ENCODE peak calls at places on chromosomes 7 and 10, in eight cellular contexts. A, T, U, V, B, Z, X and O are unnamed samples.

GRCh38 chr7:66267249-66267648 is 62.1 kb downstream of the TPST1 start:
- DNase-seq in A (peak), T (no peak), U (no peak), V (peak), B (peak), Z (no peak), X (no peak), O (no peak)

GRCh38 chr7:150515752-150516151 is 1.1 kb downstream of the GIMAP7 start:
- DNase-seq in A (no peak), T (no peak), U (no peak), V (no peak), B (no peak), Z (no peak), X (no peak), O (no peak)

GRCh38 chr10:86700851-86701617 is 32.7 kb downstream of the LDB3 start:
- DNase-seq in A (peak), T (no peak), U (no peak), V (no peak), B (no peak), Z (no peak), X (no peak), O (no peak)

GRCh38 chr7:23276381-23276780 is 22.8 kb upstream of the MALSU1 start:
- DNase-seq in A (no peak), T (no peak), U (peak), V (no peak), B (no peak), Z (no peak), X (no peak), O (no peak)

GRCh38 chr7:34069676-34070075 is 164.3 kb downstream of the BMPER start:
- DNase-seq in A (no peak), T (no peak), U (no peak), V (no peak), B (no peak), Z (no peak), X (no peak), O (no peak)

GRCh38 chr7:114082567-114082933 is 163.7 kb upstream of the PPP1R3A start:
- DNase-seq in A (no peak), T (no peak), U (no peak), V (no peak), B (no peak), Z (no peak), X (no peak), O (no peak)

GRCh38 chr7:128924706-128925588 is 12.8 kb upstream of the IRF5 start:
- DNase-seq in A (no peak), T (no peak), U (no peak), V (no peak), B (no peak), Z (no peak), X (no peak), O (no peak)

GRCh38 chr10:33215154-33215553 is 119.3 kb downstream of the NRP1 start:
- DNase-seq in A (no peak), T (no peak), U (no peak), V (no peak), B (no peak), Z (no peak), X (no peak), O (no peak)

GRCh38 chr10:110643670-110644597 is at the start of gene RBM20:
- DNase-seq in A (no peak), T (no peak), U (no peak), V (peak), B (no peak), Z (peak), X (no peak), O (no peak)

GRCh38 chr10:35486297-35486991 is 118.7 kb upstream of the GJD4 start:
- DNase-seq in A (no peak), T (no peak), U (no peak), V (no peak), B (no peak), Z (no peak), X (no peak), O (no peak)

GRCh38 chr7:98659746-98660145 is 42.7 kb downstream of the NPTX2 start:
- DNase-seq in A (no peak), T (no peak), U (no peak), V (no peak), B (no peak), Z (no peak), X (no peak), O (no peak)

GRCh38 chr7:125926621-125927020 is 997.0 kb upstream of the POT1 start:
- DNase-seq in A (no peak), T (no peak), U (no peak), V (no peak), B (no peak), Z (no peak), X (no peak), O (no peak)

GRCh38 chr10:73920084-73920483 is 9.2 kb downstream of the PLAU start:
- DNase-seq in A (peak), T (no peak), U (no peak), V (peak), B (peak), Z (peak), X (peak), O (no peak)

GRCh38 chr7:45937301-45937700 is 16.2 kb upstream of the IGFBP3 start:
- DNase-seq in A (no peak), T (no peak), U (no peak), V (no peak), B (no peak), Z (no peak), X (no peak), O (no peak)

GRCh38 chr7:15851201-15851600 is 164.7 kb upstream of the MEOX2 start:
- DNase-seq in A (no peak), T (no peak), U (no peak), V (no peak), B (no peak), Z (no peak), X (no peak), O (no peak)

GRCh38 chr10:132497083-132497680 is 40.4 kb upstream of the INPP5A start:
- DNase-seq in A (no peak), T (no peak), U (no peak), V (peak), B (no peak), Z (no peak), X (peak), O (peak)

GRCh38 chr7:44105832-44106231 is 1.7 kb downstream of the AEBP1 start:
- DNase-seq in A (no peak), T (no peak), U (no peak), V (no peak), B (no peak), Z (peak), X (no peak), O (no peak)

GRCh38 chr10:37535459-37536246 is 321.8 kb downstream of the ZNF248 start:
- DNase-seq in A (no peak), T (no peak), U (no peak), V (no peak), B (no peak), Z (no peak), X (no peak), O (no peak)

GRCh38 chr7:107687656-107688055 is 27.0 kb downstream of the SLC26A4 start:
- DNase-seq in A (no peak), T (no peak), U (no peak), V (no peak), B (no peak), Z (no peak), X (no peak), O (no peak)

DNA sequence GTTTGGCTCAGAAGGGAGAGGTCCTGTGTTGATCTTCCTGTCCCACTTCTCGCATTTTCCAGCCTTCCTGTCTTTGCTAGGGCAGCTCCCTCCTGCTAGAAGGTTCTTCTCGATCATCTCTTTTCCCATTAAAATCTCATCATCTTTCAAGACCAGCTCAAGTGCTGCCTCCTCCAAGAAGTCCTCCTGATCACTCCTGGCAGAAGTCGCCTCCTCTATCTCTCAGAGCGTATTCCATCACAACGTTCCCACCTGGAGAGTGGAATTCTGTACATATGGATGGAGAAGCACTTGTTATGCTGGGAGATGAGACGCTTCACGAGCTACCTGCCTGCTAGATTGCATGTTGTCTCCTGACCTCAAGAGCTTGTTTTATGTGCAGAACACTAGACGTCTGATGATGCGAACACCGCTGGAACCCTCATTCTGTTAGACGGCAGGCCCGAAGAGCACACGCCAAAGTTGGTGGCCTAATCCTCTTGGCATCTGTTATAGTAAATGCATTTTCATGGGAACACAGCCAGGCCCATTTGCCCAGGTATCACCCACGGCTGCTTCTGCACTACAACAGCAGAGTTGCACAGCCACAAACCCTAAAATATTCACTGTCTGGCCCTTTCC is 68.0 kb upstream of the INSIG1 start:
- DNase-seq in A (no peak), T (no peak), U (no peak), V (peak), B (no peak), Z (no peak), X (no peak), O (no peak)
- H3K4me3 ChIP-seq in A (no peak), T (no peak), U (no peak), V (no peak), B (no peak), Z (no peak), X (no peak), O (no peak)

DNA sequence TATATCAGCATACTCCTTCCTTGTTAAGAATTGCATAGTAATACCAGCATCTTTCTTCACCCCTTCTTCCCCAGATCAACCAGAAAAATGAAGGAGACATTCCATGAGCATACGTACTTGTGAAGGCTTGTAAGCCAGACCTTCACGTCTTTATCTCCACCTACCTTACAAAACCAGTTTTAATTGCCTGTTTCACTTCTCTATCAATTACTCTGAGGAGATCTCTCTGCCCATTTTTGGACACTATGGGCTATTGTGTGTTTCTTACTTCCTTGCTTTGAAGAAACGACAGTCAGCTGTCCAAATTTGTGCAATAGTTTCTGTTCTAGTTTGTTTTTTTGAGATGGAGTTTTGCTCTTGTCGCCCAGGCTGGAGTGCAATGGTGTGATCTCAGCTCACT is 349.7 kb upstream of the MBL2 start:
- DNase-seq in A (no peak), T (no peak), U (no peak), V (no peak), B (no peak), Z (no peak), X (no peak), O (no peak)
- TF ChIP-seq EP300 in A (no peak), T (no peak), U (no peak), V (no peak), B (no peak), Z (no peak), X (no peak), O (no peak)

GRCh38 chr7:80918406-80918805 is 445 bp downstream of the SEMA3C start:
- DNase-seq in A (no peak), T (no peak), U (no peak), V (no peak), B (no peak), Z (no peak), X (no peak), O (no peak)

GRCh38 chr7:80916770-80917681 is 1.8 kb downstream of the SEMA3C start:
- DNase-seq in A (no peak), T (no peak), U (no peak), V (no peak), B (no peak), Z (peak), X (no peak), O (no peak)

GRCh38 chr7:80921130-80921529 is 2.3 kb upstream of the SEMA3C start:
- DNase-seq in A (no peak), T (no peak), U (no peak), V (no peak), B (no peak), Z (no peak), X (no peak), O (no peak)

GRCh38 chr7:80922254-80923049 is 3.6 kb upstream of the SEMA3C start:
- DNase-seq in A (no peak), T (peak), U (no peak), V (no peak), B (no peak), Z (no peak), X (no peak), O (peak)

GRCh38 chr7:80918909-80919721 is at the start of gene SEMA3C:
- DNase-seq in A (peak), T (peak), U (peak), V (peak), B (peak), Z (peak), X (peak), O (peak)
- H3K27ac ChIP-seq in A (peak), T (peak), U (no peak), V (peak), B (peak), Z (peak), X (peak), O (peak)

DNA sequence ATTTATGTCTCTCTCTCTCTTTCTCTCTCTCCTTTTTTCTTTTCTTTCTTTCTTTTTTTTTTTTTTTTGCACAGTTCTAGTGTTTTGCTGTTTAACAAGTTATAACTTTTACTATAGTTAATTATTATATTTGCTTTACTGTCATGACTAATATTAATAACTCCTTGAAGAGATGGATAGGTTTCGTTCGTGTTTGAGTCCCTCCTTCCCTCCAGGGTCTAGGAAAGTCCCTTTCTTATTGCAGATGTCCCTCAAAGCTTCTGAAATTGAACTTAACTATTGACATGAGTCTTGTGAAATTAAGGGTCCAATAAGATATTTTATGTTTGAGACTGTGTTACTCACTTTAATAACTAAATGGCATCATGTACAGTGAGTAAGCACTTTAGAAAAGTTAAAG is 131.4 kb downstream of the PLXDC2 start:
- DNase-seq in A (no peak), T (no peak), U (no peak), V (no peak), B (no peak), Z (no peak), X (no peak), O (no peak)
- H3K4me3 ChIP-seq in A (no peak), T (no peak), U (no peak), V (no peak), B (no peak), Z (no peak), X (no peak), O (no peak)

DNA sequence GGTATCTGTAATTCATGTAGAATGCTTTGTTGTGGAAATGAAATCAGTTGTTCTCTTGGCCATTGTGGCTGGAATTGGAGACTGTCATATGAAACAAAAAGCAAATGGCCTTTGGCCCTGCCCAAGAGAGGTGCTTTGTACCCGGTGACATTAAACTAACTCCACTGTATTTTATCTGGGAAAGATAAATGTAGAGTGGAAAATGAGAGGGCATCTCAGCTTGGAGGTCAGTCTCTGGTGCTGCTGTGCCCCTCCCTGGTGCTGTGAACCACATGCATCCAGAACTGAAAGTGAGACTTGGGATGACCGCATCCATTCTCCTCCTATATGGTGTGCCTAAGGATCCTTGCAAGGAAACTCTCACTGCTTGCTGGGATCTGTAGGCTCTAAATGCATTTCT is 75.4 kb downstream of the CDK1 start:
- DNase-seq in A (no peak), T (no peak), U (no peak), V (no peak), B (no peak), Z (no peak), X (no peak), O (no peak)
- TF ChIP-seq EP300 in A (no peak), T (no peak), U (no peak), V (no peak), B (no peak), Z (no peak), X (no peak), O (no peak)

GRCh38 chr7:8373856-8374255 is 59.6 kb upstream of the NXPH1 start:
- DNase-seq in A (no peak), T (no peak), U (no peak), V (no peak), B (no peak), Z (no peak), X (no peak), O (no peak)
- H3K27ac ChIP-seq in A (no peak), T (no peak), U (no peak), V (no peak), B (no peak), Z (no peak), X (no peak), O (no peak)

GRCh38 chr10:113562108-113562507 is 9.3 kb downstream of the HABP2 start:
- DNase-seq in A (no peak), T (no peak), U (no peak), V (no peak), B (no peak), Z (no peak), X (no peak), O (no peak)

GRCh38 chr10:113563306-113564088 is 10.6 kb downstream of the HABP2 start:
- DNase-seq in A (peak), T (peak), U (peak), V (peak), B (peak), Z (peak), X (peak), O (peak)

GRCh38 chr10:113566888-113567287 is 14.0 kb downstream of the HABP2 start:
- DNase-seq in A (no peak), T (no peak), U (no peak), V (no peak), B (no peak), Z (no peak), X (no peak), O (no peak)

GRCh38 chr10:113562693-113563092 is 9.8 kb downstream of the HABP2 start:
- DNase-seq in A (no peak), T (no peak), U (no peak), V (no peak), B (no peak), Z (no peak), X (no peak), O (no peak)

GRCh38 chr10:113565364-113565763 is 12.5 kb downstream of the HABP2 start:
- DNase-seq in A (no peak), T (no peak), U (no peak), V (no peak), B (no peak), Z (no peak), X (no peak), O (no peak)
- H3K4me3 ChIP-seq in A (no peak), T (no peak), U (no peak), V (no peak), B (no peak), Z (no peak), X (no peak), O (no peak)

GRCh38 chr10:9254353-9254752 is 1199.9 kb downstream of the GATA3 start:
- DNase-seq in A (no peak), T (no peak), U (no peak), V (no peak), B (no peak), Z (no peak), X (no peak), O (no peak)

DNA sequence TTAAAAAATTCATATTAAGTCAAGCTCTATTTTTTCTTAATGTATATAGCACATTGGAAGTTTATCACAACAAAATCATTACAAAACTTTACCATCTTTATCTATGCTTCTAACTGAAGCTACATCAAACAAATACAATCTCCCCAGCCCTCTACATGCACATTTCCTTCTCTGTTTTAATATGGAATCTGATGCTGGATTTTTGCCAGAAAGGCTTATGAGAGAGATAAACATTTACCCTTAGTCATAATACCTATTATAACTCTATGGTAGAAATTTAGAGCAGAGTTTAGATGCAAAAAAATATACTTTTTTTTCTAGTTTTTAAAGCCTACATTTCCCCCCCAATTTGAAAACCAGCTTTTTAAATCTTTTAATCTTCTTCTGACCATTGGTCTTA is 1198.6 kb downstream of the GATA3 start:
- DNase-seq in A (no peak), T (no peak), U (no peak), V (no peak), B (no peak), Z (peak), X (no peak), O (no peak)
- TF ChIP-seq EP300 in A (no peak), T (no peak), U (no peak), V (no peak), B (no peak), Z (no peak), X (no peak), O (no peak)